ENCODE peak calls at places on chromosomes 5 and 9, in eight cellular contexts. P is stimulated activated CD8-positive, alpha-beta memory T cell treated with anti-CD3 and anti-CD28 coated beads, Interleukin-4, amount 100 ng/mL, for 4 hours; Q is NCI-H2081 treated with DMSO at 0.1 percent for 48 hours; I is nephron progenitor cell; R is brain microvascular endothelial cell; E is fibroblast of lung; Z is NAMALWA; S is T-helper 22 cell. H is an unnamed sample.

GRCh38 chr9:134210908-134211810 is 46.8 kb upstream of the RNU6ATAC start:
- DNase-seq in P (no peak), Q (no peak), I (no peak), R (no peak), E (no peak), Z (no peak), S (no peak), H (peak)

GRCh38 chr9:32706004-32706749 is 70.7 kb upstream of the TAF1L start:
- DNase-seq in P (no peak), Q (no peak), I (no peak), R (no peak), E (no peak), Z (no peak), S (no peak), H (peak)

GRCh38 chr9:135563858-135564257 is 2.3 kb downstream of the PAEP start:
- DNase-seq in P (no peak), Q (no peak), I (no peak), R (no peak), E (no peak), Z (no peak), S (no peak), H (no peak)

GRCh38 chr9:128550226-128550625 is 2.2 kb upstream of the SPTAN1 start:
- DNase-seq in P (no peak), Q (no peak), I (no peak), R (no peak), E (no peak), Z (no peak), S (no peak), H (no peak)

GRCh38 chr9:125189011-125189360 is 617 bp downstream of the PPP6C start:
- DNase-seq in P (no peak), Q (no peak), I (peak), R (no peak), E (no peak), Z (peak), S (no peak), H (peak)

GRCh38 chr5:91052977-91053732 is 330.0 kb downstream of the ARRDC3 start:
- DNase-seq in P (no peak), Q (no peak), I (no peak), R (no peak), E (peak), Z (no peak), S (no peak), H (no peak)

GRCh38 chr5:113115956-113116355 is 139.4 kb downstream of the DCP2 start:
- DNase-seq in P (no peak), Q (no peak), I (no peak), R (no peak), E (no peak), Z (no peak), S (no peak), H (no peak)

GRCh38 chr9:84668204-84669007 is 1.1 kb upstream of the NTRK2 start:
- DNase-seq in P (no peak), Q (peak), I (peak), R (peak), E (peak), Z (no peak), S (no peak), H (peak)

GRCh38 chr9:69317894-69318293 is 7.1 kb upstream of the ENTREP1 start:
- DNase-seq in P (no peak), Q (no peak), I (no peak), R (no peak), E (no peak), Z (no peak), S (no peak), H (no peak)

GRCh38 chr5:139294372-139295165 is 1.0 kb downstream of the MATR3 start:
- DNase-seq in P (peak), Q (no peak), I (peak), R (peak), E (peak), Z (peak), S (peak), H (peak)

GRCh38 chr9:95182854-95183563 is 134.5 kb downstream of the FANCC start:
- DNase-seq in P (no peak), Q (no peak), I (no peak), R (peak), E (no peak), Z (no peak), S (no peak), H (no peak)

GRCh38 chr9:110835404-110835803 is 166.8 kb downstream of the MUSK start:
- DNase-seq in P (no peak), Q (no peak), I (no peak), R (peak), E (peak), Z (no peak), S (no peak), H (no peak)

GRCh38 chr5:126680215-126680817 is 79.6 kb downstream of the PHAX start:
- DNase-seq in P (no peak), Q (no peak), I (peak), R (peak), E (no peak), Z (peak), S (no peak), H (peak)

GRCh38 chr9:109498195-109499060 is at the start of gene PTPN3:
- DNase-seq in P (no peak), Q (no peak), I (peak), R (no peak), E (no peak), Z (no peak), S (no peak), H (peak)

GRCh38 chr9:36802171-36802920 is 229.7 kb downstream of the MELK start:
- DNase-seq in P (no peak), Q (no peak), I (no peak), R (peak), E (peak), Z (no peak), S (no peak), H (peak)

GRCh38 chr5:81773574-81773973 is 22.7 kb upstream of the SSBP2 start:
- DNase-seq in P (no peak), Q (no peak), I (no peak), R (no peak), E (no peak), Z (no peak), S (no peak), H (no peak)

GRCh38 chr9:135793221-135794056 is 91.5 kb downstream of the KCNT1 start:
- DNase-seq in P (no peak), Q (no peak), I (no peak), R (no peak), E (no peak), Z (no peak), S (no peak), H (no peak)

GRCh38 chr5:139662617-139663016 is 14.5 kb downstream of the CXXC5 start:
- DNase-seq in P (no peak), Q (no peak), I (no peak), R (no peak), E (no peak), Z (no peak), S (no peak), H (no peak)

H was measured in MG63.